ENCODE peak calls at places on chromosomes 11 and 22, in five cellular contexts. U is K562, N is GM12878, S is H1, E is HepG2. I is an unnamed sample.

GRCh38 chr22:36923458-36923784 is 10.0 kb downstream of the CSF2RB start:
- DNase-seq in E (no peak), U (no peak), N (no peak), S (no peak), I (no peak)

GRCh38 chr11:2207212-2207611 is 35.6 kb upstream of the TH start:
- DNase-seq in E (no peak), U (peak; percentile 1), S (no peak), N (no peak), I (no peak)

GRCh38 chr11:71251159-71251721 is 1.1 kb downstream of the SHANK2 start:
- DNase-seq in S (no peak), E (no peak), N (no peak), U (no peak), I (peak; percentile 76)

GRCh38 chr11:36116161-36116560 is 172.3 kb downstream of the LDLRAD3 start:
- DNase-seq in E (no peak), S (no peak), N (no peak), U (no peak), I (no peak)

GRCh38 chr11:76132268-76132667 is 74.0 kb downstream of the WNT11 start:
- DNase-seq in U (no peak), S (no peak), E (no peak), N (no peak), I (no peak)

GRCh38 chr22:35742342-35743100 is 24.8 kb downstream of the APOL5 start:
- DNase-seq in U (peak; percentile 73), S (no peak), N (no peak), E (no peak), I (no peak)

GRCh38 chr22:18968011-18968749 is 32.1 kb upstream of the PRODH start:
- DNase-seq in N (no peak), E (no peak), U (peak; percentile 75), S (no peak), I (no peak)

GRCh38 chr11:108732395-108732794 is 67.5 kb downstream of the DDX10 start:
- DNase-seq in S (no peak), E (no peak), N (no peak), U (no peak), I (no peak)

GRCh38 chr11:126564588-126564987 is 209.1 kb downstream of the ST3GAL4 start:
- DNase-seq in S (peak; percentile 39), N (no peak), E (no peak), U (no peak), I (no peak)

GRCh38 chr11:32870676-32871075 is 21.9 kb upstream of the QSER1 start:
- DNase-seq in S (no peak), N (no peak), U (peak; percentile 25), E (no peak), I (peak; percentile 48)

GRCh38 chr11:23206736-23207336 is 346.6 kb upstream of the CCDC179 start:
- DNase-seq in S (no peak), E (no peak), U (no peak), N (no peak), I (no peak)

GRCh38 chr11:72932132-72932570 is 117.9 kb downstream of the ATG16L2 start:
- DNase-seq in E (no peak), N (no peak), S (no peak), U (no peak), I (no peak)

GRCh38 chr22:39184586-39185577 is 32.4 kb upstream of the CBX7 start:
- DNase-seq in S (no peak), E (no peak), N (no peak), U (no peak), I (no peak)

GRCh38 chr11:73240190-73240781 is 22.2 kb downstream of the P2RY2 start:
- DNase-seq in E (no peak), S (no peak), N (no peak), U (no peak), I (no peak)

GRCh38 chr22:31917227-31917921 is 27.0 kb upstream of the YWHAH start:
- DNase-seq in N (peak; percentile 24), E (no peak), U (no peak), S (no peak), I (no peak)

GRCh38 chr11:36818410-36818809 is 220.4 kb upstream of the RAG2 start:
- DNase-seq in U (peak; percentile 11), S (no peak), N (no peak), E (no peak), I (peak; percentile 19)

GRCh38 chr11:120574881-120575280 is 63.3 kb downstream of the GRIK4 start:
- DNase-seq in S (no peak), U (no peak), N (no peak), E (no peak), I (no peak)

GRCh38 chr22:27507935-27508504 is 293.5 kb downstream of the MN1 start:
- DNase-seq in S (no peak), U (no peak), N (no peak), E (no peak), I (no peak)

GRCh38 chr11:123783536-123783935 is 22.6 kb downstream of the OR6M1 start:
- DNase-seq in U (no peak), E (no peak), S (no peak), N (no peak), I (no peak)

GRCh38 chr11:126519653-126520573 is 164.4 kb downstream of the ST3GAL4 start:
- DNase-seq in S (no peak), N (no peak), U (no peak), E (no peak), I (peak; percentile 53)

GRCh38 chr11:100777118-100777517 is 90.0 kb downstream of the ARHGAP42 start:
- DNase-seq in S (no peak), E (peak; percentile 65), U (no peak), N (no peak), I (no peak)

GRCh38 chr11:100774132-100774531 is 87.0 kb downstream of the ARHGAP42 start:
- DNase-seq in E (no peak), S (no peak), N (no peak), U (no peak), I (no peak)

GRCh38 chr11:100776212-100776896 is 89.3 kb downstream of the ARHGAP42 start:
- DNase-seq in S (no peak), U (no peak), E (peak; percentile 74), N (no peak), I (no peak)

GRCh38 chr11:100777736-100778135 is 90.6 kb downstream of the ARHGAP42 start:
- DNase-seq in S (no peak), E (no peak), U (no peak), N (no peak), I (no peak)

GRCh38 chr11:100774859-100775258 is 87.8 kb downstream of the ARHGAP42 start:
- DNase-seq in S (no peak), U (no peak), N (no peak), E (peak; percentile 43), I (no peak)
- TF ChIP-seq YY1 in S (no peak), U (no peak), N (no peak), E (no peak), I (no peak)

DNA sequence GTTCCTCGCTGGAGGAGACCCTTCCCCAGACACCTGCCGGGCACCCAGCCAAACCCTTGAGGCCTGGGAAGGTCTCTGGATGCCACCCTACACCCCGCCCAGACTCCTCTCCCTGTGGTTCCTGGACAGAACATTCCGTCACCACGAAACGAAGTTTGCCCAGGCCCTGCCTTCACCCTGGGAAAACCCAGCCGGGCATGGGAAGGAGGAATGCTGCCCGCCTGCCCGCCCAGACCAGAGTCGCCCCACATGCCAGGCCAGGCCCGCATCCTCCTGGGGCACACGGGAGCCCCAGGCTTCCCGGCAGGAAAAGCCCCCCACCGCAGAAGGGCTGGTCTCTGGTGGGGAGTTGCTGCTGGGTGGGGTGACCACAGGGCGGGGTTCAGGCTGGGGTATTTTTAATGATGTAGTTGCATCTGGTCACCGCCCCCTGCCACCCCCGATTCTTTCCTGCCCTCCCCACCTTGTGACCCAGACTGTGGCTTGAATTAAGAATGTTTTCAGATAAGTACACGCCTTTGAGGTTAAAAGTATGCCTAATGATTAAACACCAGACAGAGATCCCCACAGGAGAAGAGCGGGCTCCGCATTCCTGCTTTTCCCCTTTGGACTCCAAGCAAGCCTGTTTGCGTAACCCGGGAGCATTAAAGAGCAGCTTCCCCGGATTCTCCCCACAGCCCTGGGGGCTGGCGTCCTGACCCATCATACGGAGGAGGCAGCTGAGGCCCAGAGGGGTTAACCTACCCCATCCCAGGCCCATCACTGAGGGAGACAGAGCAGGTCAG is 44.6 kb upstream of the PPARA start:
- DNase-seq in E (peak; percentile 87), U (no peak), S (no peak), N (no peak), I (no peak)
- TF ChIP-seq EP300 in E (no peak), U (no peak), S (no peak), N (no peak), I (no peak)

DNA sequence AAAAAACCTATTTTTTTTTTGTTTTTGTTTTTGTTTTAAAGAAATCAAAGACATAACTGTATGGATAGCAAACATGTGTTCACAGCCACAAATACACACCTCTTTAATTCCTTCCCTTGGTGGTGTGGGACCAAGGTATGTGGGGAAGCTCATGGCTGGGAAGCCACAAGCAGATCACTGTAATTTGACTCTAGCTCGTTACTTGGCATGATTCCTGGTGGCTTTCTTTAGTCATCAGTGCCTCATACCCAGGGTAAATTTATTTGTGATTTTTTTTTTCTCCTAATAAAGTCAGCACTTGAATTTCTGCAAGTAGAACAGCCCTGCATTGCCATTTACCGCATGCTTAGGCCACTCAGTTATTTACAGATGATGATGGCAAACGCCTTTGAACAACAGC is 687.3 kb downstream of the OPCML start:
- DNase-seq in N (no peak), E (no peak), U (no peak), S (no peak), I (no peak)
- TF ChIP-seq YY1 in N (no peak), E (no peak), U (no peak), S (no peak), I (no peak)

GRCh38 chr11:69104212-69104855 is 51.4 kb upstream of the SMIM38 start:
- DNase-seq in S (no peak), U (no peak), N (no peak), E (no peak), I (no peak)

GRCh38 chr11:69104856-69105395 is 50.8 kb upstream of the SMIM38 start:
- DNase-seq in S (no peak), U (no peak), N (no peak), E (no peak), I (no peak)

GRCh38 chr11:69107413-69107812 is 48.3 kb upstream of the SMIM38 start:
- DNase-seq in N (no peak), E (no peak), U (no peak), S (no peak), I (no peak)

GRCh38 chr11:69106124-69106811 is 49.5 kb upstream of the SMIM38 start:
- DNase-seq in U (no peak), E (no peak), N (no peak), S (no peak), I (peak; percentile 88)

DNA sequence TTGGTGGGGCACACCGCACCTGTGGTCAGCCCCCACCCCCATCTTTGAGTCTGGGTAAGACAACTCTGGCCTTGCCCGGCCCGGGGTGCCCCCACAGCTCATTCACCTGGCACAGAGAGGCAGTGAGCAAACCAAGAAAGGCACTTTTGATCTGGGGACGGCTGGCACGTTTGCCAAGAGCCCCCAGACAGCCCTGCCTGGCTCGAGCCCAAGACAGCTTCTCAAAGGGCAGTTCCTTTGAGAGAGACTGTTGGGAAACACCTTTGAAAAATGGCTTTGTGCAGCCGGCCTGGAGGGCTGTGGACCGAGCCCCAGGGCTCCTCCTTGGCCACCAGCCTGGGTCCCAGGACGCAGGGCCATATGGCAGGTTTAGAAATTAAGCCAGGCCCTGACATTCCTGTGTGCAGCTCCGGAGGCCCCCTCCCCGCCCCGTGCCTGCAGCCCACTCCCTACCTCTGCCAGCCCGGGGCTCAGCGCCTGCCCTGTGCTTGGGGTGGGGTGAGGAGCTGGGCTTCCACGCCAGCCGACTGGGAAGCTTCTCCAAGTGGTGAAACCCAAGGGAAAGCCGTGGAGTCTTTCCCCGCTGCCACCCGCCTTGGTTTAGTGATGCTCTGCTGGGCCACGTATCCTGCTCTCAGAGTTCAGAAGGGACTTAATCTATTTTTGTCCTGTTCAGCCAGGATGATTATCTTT is 50.2 kb upstream of the SMIM38 start:
- DNase-seq in E (no peak), U (no peak), S (no peak), N (no peak), I (peak; percentile 80)
- TF ChIP-seq EP300 in E (no peak), U (no peak), S (no peak), N (no peak), I (no peak)

I was measured in SK-N-SH.